ENCODE peak calls at places on chromosomes 5 and 9, in four cellular contexts. Y is endothelial cell, G is germinal center, Q is T1000. H is an unnamed sample.
A peak's percentile ranks its signal among the peaks of the same experiment; 100 is the strongest.

GRCh38 chr5:74251106-74252032 is 389.2 kb downstream of the ENC1 start:
- DNase-seq in Y (peak; percentile 35), G (no peak), Q (peak; percentile 41), H (no peak)

GRCh38 chr9:69582544-69583297 is 89.5 kb downstream of the APBA1 start:
- DNase-seq in Y (no peak), G (no peak), Q (no peak), H (no peak)

GRCh38 chr5:161397448-161397847 is 149.1 kb downstream of the GABRB2 start:
- DNase-seq in Y (no peak), G (no peak), Q (no peak), H (no peak)

GRCh38 chr9:113516840-113517577 is 53.5 kb downstream of the RGS3 start:
- DNase-seq in Y (no peak), G (peak; percentile 60), Q (no peak), H (peak; percentile 59)

GRCh38 chr9:96204853-96205252 is 97.1 kb downstream of the HSD17B3 start:
- DNase-seq in Y (no peak), G (no peak), Q (no peak), H (no peak)

GRCh38 chr5:150399158-150400019 is 13.3 kb downstream of the CD74 start:
- DNase-seq in Y (no peak), G (peak; percentile 72), Q (no peak), H (peak; percentile 51)

GRCh38 chr5:134226441-134227192 is 744 bp upstream of the PPP2CA start:
- DNase-seq in Y (no peak), G (no peak), Q (no peak), H (no peak)

GRCh38 chr9:124792257-124792975 is 15.5 kb downstream of the OLFML2A start:
- DNase-seq in Y (no peak), G (no peak), Q (no peak), H (no peak)

GRCh38 chr5:157253547-157253946 is 12.4 kb upstream of the CYFIP2 start:
- DNase-seq in Y (peak; percentile 62), G (peak; percentile 76), Q (no peak), H (no peak)

GRCh38 chr9:16414451-16414850 is 456.0 kb downstream of the BNC2 start:
- DNase-seq in Y (no peak), G (no peak), Q (no peak), H (no peak)

GRCh38 chr9:113992276-113992951 is 85.7 kb downstream of the AMBP start:
- DNase-seq in Y (no peak), G (no peak), Q (no peak), H (peak; percentile 76)

GRCh38 chr9:112532427-112532826 is 45.8 kb downstream of the KIAA1958 start:
- DNase-seq in Y (no peak), G (no peak), Q (no peak), H (no peak)

GRCh38 chr5:173643964-173644363 is 27.5 kb upstream of the BOD1 start:
- DNase-seq in Y (no peak), G (peak; percentile 21), Q (no peak), H (no peak)

GRCh38 chr5:7518947-7519560 is 123.1 kb downstream of the ADCY2 start:
- DNase-seq in Y (peak; percentile 40), G (no peak), Q (no peak), H (no peak)

GRCh38 chr5:149325166-149325735 is 20.0 kb upstream of the GRPEL2 start:
- DNase-seq in Y (no peak), G (no peak), Q (no peak), H (no peak)

GRCh38 chr9:129550199-129550839 is 70.6 kb downstream of the C9orf50 start:
- DNase-seq in Y (peak; percentile 56), G (no peak), Q (peak; percentile 33), H (peak; percentile 96)

GRCh38 chr9:134825025-134825424 is 55.6 kb upstream of the FCN2 start:
- DNase-seq in Y (no peak), G (no peak), Q (no peak), H (no peak)

GRCh38 chr5:132224721-132225120 is 2.9 kb downstream of the P4HA2 start:
- DNase-seq in Y (no peak), G (no peak), Q (no peak), H (no peak)

GRCh38 chr9:38422555-38423245 is 1.6 kb downstream of the IGFBPL1 start:
- DNase-seq in Y (no peak), G (no peak), Q (no peak), H (no peak)

GRCh38 chr5:9009931-9010652 is 535.8 kb downstream of the SEMA5A start:
- DNase-seq in Y (no peak), G (no peak), Q (no peak), H (no peak)

GRCh38 chr5:89988998-89989690 is 420.4 kb downstream of the CETN3 start:
- DNase-seq in Y (no peak), G (no peak), Q (no peak), H (no peak)

GRCh38 chr5:157857821-157858526 is 971 bp downstream of the CLINT1 start:
- DNase-seq in Y (no peak), G (peak; percentile 55), Q (no peak), H (no peak)

GRCh38 chr5:58887721-58888409 is 305.0 kb downstream of the RAB3C start:
- DNase-seq in Y (no peak), G (no peak), Q (no peak), H (peak; percentile 86)

GRCh38 chr9:128972956-128973355 is 25.5 kb downstream of the NUP188 start:
- DNase-seq in Y (no peak), G (no peak), Q (peak; percentile 8), H (no peak)

GRCh38 chr9:132725306-132725705 is 55.0 kb downstream of the GTF3C4 start:
- DNase-seq in Y (no peak), G (no peak), Q (no peak), H (no peak)

GRCh38 chr5:10927605-10928004 is 166.6 kb upstream of the DAP start:
- DNase-seq in Y (no peak), G (no peak), Q (no peak), H (no peak)

GRCh38 chr5:26812714-26813113 is 225.7 kb downstream of the CDH9 start:
- DNase-seq in Y (no peak), G (no peak), Q (no peak), H (no peak)

GRCh38 chr5:6584727-6585126 is 48.1 kb downstream of the NSUN2 start:
- DNase-seq in Y (no peak), G (no peak), Q (no peak), H (no peak)

GRCh38 chr5:158590936-158591863 is 508.5 kb downstream of the EBF1 start:
- DNase-seq in Y (peak; percentile 5), G (no peak), Q (no peak), H (no peak)

GRCh38 chr5:95446009-95446408 is 54.8 kb downstream of the FAM81B start:
- DNase-seq in Y (no peak), G (no peak), Q (peak; percentile 43), H (no peak)

GRCh38 chr5:135398855-135399837 is at the start of gene MACROH2A1:
- DNase-seq in Y (peak; percentile 88), G (peak; percentile 85), Q (peak; percentile 66), H (peak; percentile 96)

GRCh38 chr5:159094745-159095144 is 5.0 kb downstream of the EBF1 start:
- DNase-seq in Y (peak; percentile 45), G (no peak), Q (no peak), H (peak; percentile 85)